ENCODE peak calls at places on chromosomes 1 and 21, in seven cellular contexts. Z is thoracic aorta, S is OCI-LY7, A is fibroblast of the aortic adventitia, W is WTC11, V is uterus, G is IMR-90. U is an unnamed sample.

GRCh38 chr1:224780736-224781135 is 148.7 kb upstream of the DNAH14 start:
- DNase-seq in Z (no peak), S (no peak), A (no peak), W (no peak), V (no peak), G (no peak), U (no peak)

GRCh38 chr1:178619523-178619922 is 105.5 kb upstream of the RALGPS2 start:
- DNase-seq in Z (no peak), S (no peak), A (no peak), W (no peak), V (no peak), G (no peak), U (no peak)

GRCh38 chr1:237324226-237324625 is 282.2 kb downstream of the RYR2 start:
- DNase-seq in Z (no peak), S (no peak), A (no peak), W (no peak), V (no peak), G (no peak), U (no peak)

GRCh38 chr1:47725000-47725731 is 272.0 kb downstream of the TRABD2B start:
- DNase-seq in Z (no peak), S (no peak), A (no peak), W (peak), V (no peak), G (no peak), U (peak)

GRCh38 chr1:74468982-74469603 is 43.3 kb downstream of the LRRC53 start:
- DNase-seq in Z (no peak), S (peak), A (peak), W (no peak), V (no peak), G (peak), U (no peak)

GRCh38 chr1:211920602-211921226 is 90.2 kb upstream of the LPGAT1 start:
- DNase-seq in Z (no peak), S (no peak), A (peak), W (no peak), V (no peak), G (no peak), U (no peak)

GRCh38 chr1:228737613-228738012 is 2.3 kb downstream of the RHOU start:
- DNase-seq in Z (no peak), S (no peak), A (no peak), W (no peak), V (peak), G (no peak), U (no peak)

GRCh38 chr1:73463848-73464247 is 734.1 kb downstream of the LRRIQ3 start:
- DNase-seq in Z (no peak), S (no peak), A (no peak), W (no peak), V (no peak), G (no peak), U (no peak)

GRCh38 chr1:234782057-234782800 is 172.3 kb upstream of the IRF2BP2 start:
- DNase-seq in Z (no peak), S (no peak), A (no peak), W (no peak), V (no peak), G (peak), U (no peak)

GRCh38 chr1:31642366-31642765 is 2.3 kb downstream of the PEF1 start:
- DNase-seq in Z (no peak), S (no peak), A (no peak), W (no peak), V (no peak), G (no peak), U (no peak)

GRCh38 chr1:174080819-174081218 is 58.7 kb upstream of the RC3H1 start:
- DNase-seq in Z (no peak), S (no peak), A (no peak), W (no peak), V (no peak), G (no peak), U (no peak)

GRCh38 chr1:151314137-151314875 is 12.9 kb downstream of the PI4KB start:
- DNase-seq in Z (peak), S (no peak), A (peak), W (no peak), V (peak), G (peak), U (no peak)

GRCh38 chr1:188822248-188822647 is 1655.4 kb downstream of the BRINP3 start:
- DNase-seq in Z (no peak), S (no peak), A (no peak), W (no peak), V (no peak), G (peak), U (no peak)

GRCh38 chr1:178442925-178443324 is 53.8 kb downstream of the CLEC20A start:
- DNase-seq in Z (no peak), S (no peak), A (no peak), W (no peak), V (no peak), G (no peak), U (no peak)

GRCh38 chr21:42030311-42030710 is 20.2 kb upstream of the ZBTB21 start:
- DNase-seq in Z (no peak), S (no peak), A (no peak), W (no peak), V (no peak), G (no peak), U (no peak)

GRCh38 chr1:248839168-248839555 is 1.1 kb downstream of the ZNF672 start:
- DNase-seq in Z (no peak), S (no peak), A (no peak), W (no peak), V (no peak), G (no peak), U (no peak)

GRCh38 chr1:50968884-50969610 is 998 bp upstream of the CDKN2C start:
- DNase-seq in Z (no peak), S (peak), A (peak), W (peak), V (peak), G (no peak), U (peak)

GRCh38 chr1:9529190-9529589 is 10.1 kb upstream of the SLC25A33 start:
- DNase-seq in Z (no peak), S (no peak), A (peak), W (no peak), V (no peak), G (peak), U (no peak)

GRCh38 chr1:38123356-38123755 is 76.8 kb upstream of the POU3F1 start:
- DNase-seq in Z (no peak), S (no peak), A (no peak), W (no peak), V (no peak), G (no peak), U (no peak)

GRCh38 chr1:156389311-156389710 is 20.3 kb downstream of the RHBG start:
- DNase-seq in Z (no peak), S (no peak), A (no peak), W (no peak), V (no peak), G (no peak), U (no peak)

GRCh38 chr1:29271724-29272123 is 35.4 kb downstream of the PTPRU start:
- DNase-seq in Z (no peak), S (no peak), A (peak), W (peak), V (peak), G (peak), U (no peak)

GRCh38 chr1:23594927-23595353 is 35.6 kb upstream of the ID3 start:
- DNase-seq in Z (no peak), S (peak), A (no peak), W (no peak), V (no peak), G (no peak), U (no peak)

GRCh38 chr21:36929622-36930021 is 36.8 kb downstream of the HLCS start:
- DNase-seq in Z (no peak), S (no peak), A (no peak), W (no peak), V (no peak), G (peak), U (no peak)

GRCh38 chr1:201022824-201023516 is 544 bp downstream of the KIF21B start:
- DNase-seq in Z (no peak), S (peak), A (no peak), W (peak), V (no peak), G (no peak), U (peak)

GRCh38 chr1:109625176-109625575 is 5.5 kb downstream of the AMPD2 start:
- DNase-seq in Z (no peak), S (no peak), A (no peak), W (no peak), V (no peak), G (no peak), U (no peak)

GRCh38 chr1:243851129-243851756 is 1.2 kb upstream of the AKT3 start:
- DNase-seq in Z (peak), S (no peak), A (peak), W (no peak), V (no peak), G (peak), U (no peak)

GRCh38 chr1:230189276-230190183 is 122.5 kb downstream of the GALNT2 start:
- DNase-seq in Z (no peak), S (no peak), A (no peak), W (no peak), V (no peak), G (no peak), U (no peak)

GRCh38 chr1:209652873-209653401 is 712 bp upstream of the LAMB3 start:
- DNase-seq in Z (no peak), S (no peak), A (peak), W (peak), V (no peak), G (peak), U (no peak)

GRCh38 chr1:234373938-234374240 is 633 bp downstream of the COA6 start:
- DNase-seq in Z (no peak), S (no peak), A (no peak), W (no peak), V (no peak), G (no peak), U (no peak)

GRCh38 chr1:8512504-8512903 is 194.6 kb downstream of the SLC45A1 start:
- DNase-seq in Z (no peak), S (no peak), A (no peak), W (no peak), V (no peak), G (no peak), U (no peak)

GRCh38 chr1:168687796-168688195 is 41.2 kb downstream of the DPT start:
- DNase-seq in Z (no peak), S (no peak), A (no peak), W (no peak), V (no peak), G (no peak), U (no peak)

DNA sequence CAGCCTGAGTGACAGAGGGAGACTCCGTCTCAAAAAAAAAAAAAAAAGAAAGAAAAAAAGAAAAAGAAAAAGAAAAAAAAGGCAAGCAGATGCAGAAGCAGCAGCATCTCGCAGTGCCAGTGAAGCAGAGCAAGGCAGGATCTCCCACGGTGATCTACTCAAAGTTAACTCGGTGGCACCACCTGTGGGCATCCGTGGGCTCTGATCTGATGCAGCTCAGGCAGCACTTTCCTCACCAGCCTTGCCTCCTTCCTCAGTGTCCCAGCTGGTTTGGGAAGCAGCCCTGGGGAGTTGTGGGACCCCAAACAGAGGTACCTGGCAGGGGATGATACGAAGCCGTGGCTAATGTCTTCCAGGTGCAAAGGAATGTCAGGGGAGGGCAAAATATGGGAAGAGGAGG is 104.3 kb upstream of the KRTAP19-8 start:
- DNase-seq in Z (no peak), S (peak), A (no peak), W (no peak), V (no peak), G (no peak), U (no peak)
- TF ChIP-seq CTCF in Z (no peak), S (no peak), A (no peak), W (no peak), V (no peak), G (no peak), U (no peak)

GRCh38 chr1:93087532-93087931 is 8.4 kb downstream of the MTF2 start:
- DNase-seq in Z (no peak), S (no peak), A (no peak), W (no peak), V (no peak), G (no peak), U (no peak)

GRCh38 chr1:93081716-93082115 is 2.6 kb downstream of the MTF2 start:
- DNase-seq in Z (no peak), S (no peak), A (peak), W (no peak), V (no peak), G (peak), U (no peak)

GRCh38 chr1:93080424-93080823 is 1.3 kb downstream of the MTF2 start:
- DNase-seq in Z (no peak), S (peak), A (peak), W (no peak), V (no peak), G (peak), U (no peak)

GRCh38 chr1:93082313-93082712 is 3.2 kb downstream of the MTF2 start:
- DNase-seq in Z (no peak), S (peak), A (no peak), W (no peak), V (no peak), G (no peak), U (no peak)

GRCh38 chr1:93083979-93084378 is 4.9 kb downstream of the MTF2 start:
- DNase-seq in Z (no peak), S (no peak), A (no peak), W (no peak), V (no peak), G (no peak), U (no peak)
- TF ChIP-seq CTCF in Z (no peak), S (no peak), A (no peak), W (no peak), V (no peak), G (no peak), U (no peak)

GRCh38 chr21:21003701-21004100 is 5.5 kb downstream of the NCAM2 start:
- DNase-seq in Z (no peak), S (peak), A (peak), W (peak), V (no peak), G (peak), U (no peak)
- TF ChIP-seq CTCF in Z (no peak), S (peak), A (peak), W (peak), V (no peak), G (peak), U (peak)

GRCh38 chr1:32900956-32901822 is at the start of gene TMEM54:
- DNase-seq in Z (no peak), S (peak), A (no peak), W (peak), V (peak), G (peak), U (peak)
- TF ChIP-seq CTCF in Z (no peak), S (no peak), A (no peak), W (no peak), V (no peak), G (no peak), U (no peak)

U was measured in glutamatergic neuron.